ENCODE peak calls at places on chromosomes 12 and 14, in four cellular contexts. M is EL; I is left ventricle myocardium inferior; B is activated CD8-positive, alpha-beta memory T cell treated with anti-CD3 and anti-CD28 coated beads for 1 hour. U is an unnamed sample.

GRCh38 chr14:95514131-95515079 is 2.0 kb downstream of the SYNE3 start:
- DNase-seq in M (no peak), I (no peak), B (no peak), U (no peak)

GRCh38 chr12:120795441-120796178 is 70.0 kb downstream of the ACADS start:
- DNase-seq in M (no peak), I (no peak), B (no peak), U (no peak)

GRCh38 chr12:55637467-55637866 is 775 bp downstream of the OR10P1 start:
- DNase-seq in M (no peak), I (no peak), B (no peak), U (no peak)

GRCh38 chr12:17579148-17580026 is 510.6 kb downstream of the RERGL start:
- DNase-seq in M (no peak), I (no peak), B (no peak), U (no peak)

GRCh38 chr14:101118746-101119610 is 215.5 kb upstream of the RTL1 start:
- DNase-seq in M (no peak), I (peak), B (no peak), U (no peak)

GRCh38 chr12:132266802-132267201 is 62.6 kb downstream of the GALNT9 start:
- DNase-seq in M (no peak), I (no peak), B (no peak), U (no peak)

GRCh38 chr14:54362759-54363437 is 33.9 kb upstream of the CDKN3 start:
- DNase-seq in M (no peak), I (no peak), B (no peak), U (no peak)

GRCh38 chr14:106308839-106309389 is 782.5 kb downstream of the TMEM121 start:
- DNase-seq in M (no peak), I (no peak), B (peak), U (no peak)

GRCh38 chr14:101005447-101005846 is 101.9 kb upstream of the RTL1 start:
- DNase-seq in M (no peak), I (peak), B (no peak), U (no peak)

GRCh38 chr12:62714409-62715075 is 220.4 kb downstream of the PPM1H start:
- DNase-seq in M (no peak), I (peak), B (no peak), U (peak)

GRCh38 chr12:27610380-27610779 is 85.9 kb upstream of the REP15 start:
- DNase-seq in M (peak), I (no peak), B (no peak), U (no peak)

GRCh38 chr14:90400904-90401561 is 4.2 kb downstream of the CALM1 start:
- DNase-seq in M (no peak), I (no peak), B (no peak), U (no peak)

GRCh38 chr14:33480589-33481184 is 470.2 kb downstream of the EGLN3 start:
- DNase-seq in M (no peak), I (no peak), B (no peak), U (no peak)